ENCODE peak calls at places on chromosomes 6 and 20, in eight cellular contexts. E is AG09309; U is CD8-positive, alpha-beta T cell; M is ascending aorta; Z is lower lobe of right lung; W is astrocyte of the spinal cord; Y is mammary epithelial cell; L is neural progenitor cell. N is an unnamed sample.

GRCh38 chr6:71349395-71349794 is 60.8 kb downstream of the OGFRL1 start:
- DNase-seq in U (no peak), Z (no peak), Y (no peak), L (peak), E (no peak), W (peak), M (no peak), N (no peak)

GRCh38 chr20:62223571-62223970 is 3.5 kb upstream of the HRH3 start:
- DNase-seq in M (no peak), U (no peak), Y (no peak), W (no peak), Z (no peak), L (no peak), E (no peak), N (no peak)

GRCh38 chr6:148144917-148145521 is 197.6 kb upstream of the SASH1 start:
- DNase-seq in E (peak), M (peak), W (peak), Z (peak), Y (peak), L (peak), U (peak), N (peak)

GRCh38 chr6:53727748-53728147 is 62.2 kb upstream of the KLHL31 start:
- DNase-seq in U (no peak), E (no peak), M (no peak), Y (no peak), Z (no peak), L (no peak), W (no peak), N (no peak)

GRCh38 chr6:15709665-15710269 is 46.9 kb upstream of the DTNBP1 start:
- DNase-seq in Z (no peak), L (no peak), Y (no peak), E (no peak), W (no peak), M (no peak), U (no peak), N (no peak)

GRCh38 chr6:84445074-84445473 is 217.6 kb upstream of the CEP162 start:
- DNase-seq in U (no peak), Z (no peak), M (no peak), W (no peak), L (no peak), Y (no peak), E (no peak), N (no peak)

GRCh38 chr6:28161410-28162079 is 19.9 kb downstream of the ZKSCAN8 start:
- DNase-seq in W (peak), Z (peak), M (peak), Y (peak), E (no peak), U (peak), L (peak), N (peak)

GRCh38 chr6:132100388-132100990 is 149.3 kb upstream of the CCN2 start:
- DNase-seq in U (no peak), E (no peak), M (no peak), Y (no peak), Z (no peak), W (no peak), L (no peak), N (no peak)

GRCh38 chr20:11917663-11918062 is at the start of gene BTBD3:
- DNase-seq in E (no peak), Z (peak), Y (peak), L (peak), U (no peak), M (peak), W (peak), N (no peak)

GRCh38 chr20:10314198-10314597 is 95.6 kb downstream of the SNAP25 start:
- DNase-seq in U (no peak), W (peak), M (no peak), Y (no peak), L (peak), Z (no peak), E (no peak), N (no peak)

GRCh38 chr6:39902136-39902535 is 32.1 kb downstream of the MOCS1 start:
- DNase-seq in L (no peak), E (no peak), Y (no peak), U (no peak), M (no peak), Z (no peak), W (no peak), N (no peak)

GRCh38 chr6:119308994-119309657 is 40.4 kb downstream of the MAN1A1 start:
- DNase-seq in Z (no peak), L (no peak), E (no peak), U (no peak), Y (no peak), W (no peak), M (no peak), N (no peak)

GRCh38 chr20:57404419-57405072 is 13.3 kb downstream of the RBM38 start:
- DNase-seq in Y (no peak), Z (peak), L (no peak), U (no peak), W (no peak), M (no peak), E (no peak), N (no peak)

GRCh38 chr6:43090557-43090952 is 14.4 kb downstream of the PTK7 start:
- DNase-seq in E (peak), M (no peak), L (peak), Z (no peak), U (no peak), W (no peak), Y (no peak), N (no peak)

GRCh38 chr6:152206072-152206818 is 398.8 kb downstream of the ESR1 start:
- DNase-seq in U (peak), Y (no peak), Z (no peak), L (peak), W (no peak), E (no peak), M (no peak), N (peak)

GRCh38 chr20:17531537-17532025 is 402 bp upstream of the BFSP1 start:
- DNase-seq in Y (no peak), E (no peak), W (no peak), L (no peak), M (no peak), U (no peak), Z (no peak), N (no peak)

GRCh38 chr6:107488875-107489635 is 862 bp upstream of the SOBP start:
- DNase-seq in E (no peak), U (no peak), Z (peak), M (peak), Y (peak), L (peak), W (peak), N (peak)

GRCh38 chr6:150312844-150313584 is 55.8 kb upstream of the IYD start:
- DNase-seq in W (no peak), Y (no peak), U (no peak), M (no peak), E (no peak), Z (no peak), L (no peak), N (no peak)

GRCh38 chr6:141264101-141264500 is 868.6 kb upstream of the GJE1 start:
- DNase-seq in Y (peak), Z (no peak), W (peak), U (no peak), L (no peak), E (no peak), M (no peak), N (no peak)

GRCh38 chr20:47664744-47665143 is 120.5 kb downstream of the SULF2 start:
- DNase-seq in E (no peak), Y (no peak), M (peak), Z (no peak), U (no peak), W (no peak), L (no peak), N (no peak)

GRCh38 chr20:17969884-17970409 is 1.1 kb downstream of the MGME1 start:
- DNase-seq in Y (peak), M (peak), L (peak), W (peak), U (no peak), Z (peak), E (no peak), N (no peak)

DNA sequence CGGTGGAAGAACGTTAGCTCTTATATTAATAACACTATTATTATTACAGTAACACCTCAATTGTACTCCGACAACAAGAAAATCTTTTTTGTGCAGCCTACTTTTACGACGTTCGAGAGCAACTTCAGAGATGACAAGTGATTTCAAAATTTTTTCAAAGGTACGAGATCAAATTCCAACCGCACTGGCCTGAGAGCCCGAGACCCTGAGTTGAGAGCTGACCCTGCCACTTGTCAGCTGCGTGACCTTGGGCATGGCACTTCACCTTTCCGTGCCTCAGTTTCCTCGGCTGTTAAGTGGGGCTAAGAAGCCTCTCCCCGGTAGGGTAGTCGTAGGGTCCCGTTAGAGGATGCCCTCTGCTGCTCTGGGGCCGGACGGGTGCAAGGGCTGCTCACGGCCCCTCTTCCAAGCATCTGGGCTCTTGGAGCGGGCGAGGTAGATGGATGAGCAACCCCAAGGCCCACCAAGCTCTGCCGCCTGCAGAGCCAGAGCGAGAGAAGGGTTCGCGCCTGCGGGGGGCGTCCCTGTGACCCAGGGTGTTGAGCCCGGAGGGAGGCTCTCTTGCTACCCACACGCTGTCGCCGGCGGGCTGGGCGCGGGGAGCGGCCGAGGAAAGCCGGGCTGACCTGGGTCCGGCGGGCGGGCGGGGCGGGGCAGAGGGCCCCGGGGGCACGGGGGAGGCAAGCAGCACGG is 510 bp downstream of the NDRG3 start:
- DNase-seq in Y (peak), U (no peak), E (no peak), M (no peak), L (peak), Z (peak), W (peak), N (no peak)
- TF ChIP-seq CTCF in Y (no peak), U (no peak), E (peak), M (no peak), L (no peak), Z (no peak), W (no peak), N (peak)

DNA sequence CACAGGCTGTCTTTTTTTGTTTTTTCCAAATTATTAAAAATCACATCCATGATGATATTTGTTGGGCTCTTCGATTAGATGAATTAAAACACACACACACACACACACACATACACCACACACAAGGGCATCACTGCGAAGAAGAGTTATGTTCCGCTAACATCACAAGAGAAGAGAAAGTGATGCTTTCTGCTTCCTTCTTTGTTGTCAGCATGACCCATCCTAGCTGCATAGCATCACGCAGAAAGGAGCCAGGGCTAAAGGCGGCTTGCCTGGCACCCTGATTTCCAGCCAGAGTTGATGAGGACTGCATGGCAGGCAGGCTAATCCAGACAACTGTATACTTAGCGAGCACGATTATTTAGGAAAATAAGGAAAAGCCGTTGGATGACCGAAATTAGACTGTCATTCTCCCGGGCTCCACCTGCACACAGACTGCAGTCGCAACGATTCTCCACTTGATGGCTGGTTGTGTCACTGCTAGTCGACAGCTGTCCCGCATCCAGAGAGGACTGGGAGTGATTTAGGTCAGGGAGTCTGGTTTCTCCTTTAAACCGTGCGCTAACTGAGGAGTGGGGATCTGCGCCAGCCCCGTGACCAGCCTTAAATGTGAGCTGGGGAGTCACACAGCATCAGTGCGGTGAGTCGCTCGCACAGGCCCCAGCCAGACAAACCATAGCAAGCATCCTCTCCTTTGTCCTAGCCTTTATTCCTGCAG is 70.6 kb upstream of the SOX4 start:
- DNase-seq in E (no peak), W (no peak), L (peak), M (no peak), Z (no peak), Y (no peak), U (no peak), N (no peak)
- TF ChIP-seq CTCF in E (no peak), W (peak), L (peak), M (no peak), Z (no peak), Y (no peak), U (no peak), N (peak)

GRCh38 chr20:51560550-51561307 is 18.2 kb upstream of the NFATC2 start:
- DNase-seq in Y (no peak), L (no peak), U (no peak), M (no peak), E (no peak), Z (no peak), W (no peak), N (no peak)

GRCh38 chr20:51563597-51564332 is 21.2 kb upstream of the NFATC2 start:
- DNase-seq in M (peak), L (peak), Y (peak), Z (peak), W (peak), E (peak), U (no peak), N (no peak)

GRCh38 chr20:51563141-51563596 is 20.6 kb upstream of the NFATC2 start:
- DNase-seq in Y (no peak), U (no peak), E (no peak), L (no peak), W (no peak), Z (no peak), M (no peak), N (no peak)

GRCh38 chr20:51562027-51562333 is 19.5 kb upstream of the NFATC2 start:
- DNase-seq in Y (no peak), Z (no peak), W (peak), U (no peak), E (no peak), M (no peak), L (no peak), N (no peak)

DNA sequence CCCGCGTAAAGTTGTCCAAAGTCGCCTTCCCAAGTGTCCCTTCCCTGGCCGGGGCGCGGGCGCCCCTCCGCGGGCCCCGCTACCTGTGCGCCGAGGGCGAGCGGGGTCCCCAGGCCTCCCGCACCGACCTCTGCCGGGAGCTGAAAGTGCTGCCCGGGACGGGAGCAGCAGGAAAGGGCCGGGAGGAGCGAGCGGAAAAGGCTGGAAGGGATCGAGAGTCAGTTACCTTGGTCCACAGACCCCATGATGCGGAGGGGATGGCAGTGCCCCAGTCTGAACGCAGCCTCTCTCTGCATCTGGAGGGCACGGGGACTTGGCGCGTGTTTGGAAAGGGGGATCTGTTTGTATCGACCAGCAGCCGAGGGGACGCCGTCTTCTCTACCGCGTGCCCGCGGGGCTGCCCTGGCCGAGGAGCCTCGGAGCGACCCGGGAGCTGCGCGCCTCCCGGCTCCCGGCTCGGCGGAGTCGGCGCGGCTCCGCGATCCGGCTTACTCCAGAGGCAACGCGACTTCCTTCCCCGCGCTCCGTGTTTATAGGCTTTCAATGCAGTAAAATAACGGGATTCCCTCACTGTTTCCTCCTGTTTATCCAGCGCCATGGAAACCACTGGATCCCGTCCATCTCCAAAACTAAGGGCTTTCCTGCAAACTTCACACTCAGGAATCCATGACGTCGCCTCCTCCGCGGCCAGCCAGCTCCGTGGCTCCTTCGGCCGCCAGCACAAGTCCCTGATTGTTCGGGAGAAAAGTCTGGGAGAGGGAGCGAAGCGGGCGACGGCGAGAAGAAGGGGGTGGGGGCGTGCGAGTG is 20.0 kb upstream of the NFATC2 start:
- DNase-seq in Y (peak), W (peak), E (peak), L (peak), Z (peak), M (peak), U (no peak), N (peak)
- TF ChIP-seq CTCF in Y (no peak), W (no peak), E (no peak), L (peak), Z (peak), M (no peak), U (peak), N (no peak)

GRCh38 chr6:36139431-36139830 is 9.1 kb downstream of the MAPK13 start:
- DNase-seq in M (no peak), Y (no peak), L (peak), Z (no peak), E (no peak), U (no peak), W (no peak), N (no peak)
- TF ChIP-seq CTCF in M (no peak), Y (no peak), L (peak), Z (peak), E (peak), U (no peak), W (peak), N (peak)

GRCh38 chr6:31068738-31069340 is 43.5 kb downstream of the C6orf15 start:
- DNase-seq in L (peak), W (peak), Y (peak), Z (peak), M (peak), E (no peak), U (peak), N (peak)
- TF ChIP-seq CTCF in L (peak), W (peak), Y (peak), Z (peak), M (peak), E (peak), U (peak), N (peak)

GRCh38 chr20:49821850-49822249 is 9.2 kb downstream of the SLC9A8 start:
- DNase-seq in E (no peak), Y (peak), U (no peak), M (no peak), L (no peak), Z (no peak), W (peak), N (no peak)
- TF ChIP-seq CTCF in E (peak), Y (no peak), U (no peak), M (peak), L (no peak), Z (no peak), W (peak), N (no peak)

GRCh38 chr20:50188879-50189680 is 1.6 kb upstream of the CEBPB start:
- DNase-seq in Y (no peak), Z (peak), L (no peak), E (no peak), M (no peak), U (no peak), W (no peak), N (no peak)

GRCh38 chr20:50191065-50191565 is 485 bp downstream of the CEBPB start:
- DNase-seq in U (peak), W (no peak), E (no peak), Z (peak), Y (peak), M (peak), L (no peak), N (no peak)

GRCh38 chr20:50191566-50192363 is 1.1 kb downstream of the CEBPB start:
- DNase-seq in W (peak), E (no peak), U (peak), Z (peak), L (peak), Y (peak), M (no peak), N (peak)

GRCh38 chr20:50189681-50190250 is 864 bp upstream of the CEBPB start:
- DNase-seq in Y (no peak), Z (peak), W (no peak), E (no peak), M (no peak), U (no peak), L (peak), N (no peak)

GRCh38 chr20:50190251-50191064 is at the start of gene CEBPB:
- DNase-seq in M (peak), U (peak), Z (peak), W (peak), L (peak), Y (peak), E (peak), N (peak)
- TF ChIP-seq CTCF in M (peak), U (peak), Z (peak), W (peak), L (peak), Y (peak), E (peak), N (peak)

N was measured in neural crest cell.